ENCODE peak calls at places on chromosome 20, in six cellular contexts. A, I, D, T, H and E are unnamed samples.

GRCh38 chr20:1280421-1281102 is 14.5 kb downstream of the SNPH start:
- DNase-seq in H (peak), A (no peak), D (no peak), I (no peak), T (no peak), E (no peak)

GRCh38 chr20:57392512-57393271 is 1.5 kb downstream of the RBM38 start:
- DNase-seq in D (peak), H (no peak), I (no peak), A (peak), T (no peak), E (no peak)

GRCh38 chr20:62055106-62055861 is 10.4 kb downstream of the TAF4 start:
- DNase-seq in H (no peak), T (no peak), A (no peak), I (no peak), D (no peak), E (no peak)

GRCh38 chr20:32019156-32019510 is 8.9 kb downstream of the CCM2L start:
- DNase-seq in H (no peak), T (no peak), I (no peak), A (no peak), D (no peak), E (no peak)

GRCh38 chr20:48807586-48808381 is 20.0 kb downstream of the PREX1 start:
- DNase-seq in H (peak), A (no peak), T (no peak), D (no peak), I (peak), E (no peak)

GRCh38 chr20:61935926-61936700 is 129.6 kb downstream of the TAF4 start:
- DNase-seq in D (no peak), A (no peak), T (no peak), I (no peak), H (no peak), E (no peak)

GRCh38 chr20:667351-668034 is 8.1 kb downstream of the SCRT2 start:
- DNase-seq in H (peak), T (no peak), A (peak), I (peak), D (no peak), E (peak)

GRCh38 chr20:18403269-18403668 is 63.6 kb downstream of the DZANK1 start:
- DNase-seq in I (no peak), H (no peak), T (no peak), D (no peak), A (no peak), E (no peak)

GRCh38 chr20:25525857-25526256 is 59.5 kb downstream of the NINL start:
- DNase-seq in I (peak), A (no peak), D (peak), H (peak), T (peak), E (peak)

GRCh38 chr20:39825950-39826349 is 863.1 kb downstream of the MAFB start:
- DNase-seq in H (no peak), A (no peak), T (peak), I (peak), D (no peak), E (no peak)

GRCh38 chr20:14189794-14190402 is 147.5 kb downstream of the FLRT3 start:
- DNase-seq in D (no peak), T (peak), H (peak), A (peak), I (peak), E (peak)

GRCh38 chr20:10060223-10060622 is 25.4 kb downstream of the ANKEF1 start:
- DNase-seq in T (no peak), D (no peak), A (no peak), I (no peak), H (no peak), E (no peak)

GRCh38 chr20:49603209-49603627 is 35.3 kb upstream of the PTGIS start:
- DNase-seq in T (peak), A (no peak), D (no peak), I (peak), H (peak), E (no peak)

GRCh38 chr20:362271-363254 is 15.7 kb downstream of the NRSN2 start:
- DNase-seq in D (peak), H (peak), A (peak), T (peak), I (peak), E (peak)

GRCh38 chr20:25301357-25301920 is 53.6 kb downstream of the PYGB start:
- DNase-seq in H (no peak), A (no peak), D (no peak), T (no peak), I (no peak), E (peak)

GRCh38 chr20:47985092-47985850 is 200.0 kb upstream of the SULF2 start:
- DNase-seq in A (no peak), H (peak), T (peak), D (no peak), I (peak), E (peak)

GRCh38 chr20:42652261-42652660 is 537.4 kb downstream of the PTPRT start:
- DNase-seq in D (no peak), A (no peak), T (peak), H (no peak), I (no peak), E (no peak)

GRCh38 chr20:35257175-35257909 is 20.6 kb downstream of the MMP24OS start:
- DNase-seq in T (peak), H (no peak), D (no peak), I (no peak), A (no peak), E (peak)

GRCh38 chr20:49846206-49846807 is 33.7 kb downstream of the SLC9A8 start:
- DNase-seq in D (peak), T (peak), I (peak), H (peak), A (peak), E (peak)

GRCh38 chr20:44495257-44495656 is 19.6 kb downstream of the TTPAL start:
- DNase-seq in I (peak), H (peak), T (peak), A (no peak), D (no peak), E (peak)

GRCh38 chr20:41290804-41291389 is 26.6 kb downstream of the ZHX3 start:
- DNase-seq in T (no peak), D (no peak), A (no peak), H (no peak), I (no peak), E (no peak)

GRCh38 chr20:64238115-64238825 is 17.3 kb upstream of the PCMTD2 start:
- DNase-seq in A (no peak), I (no peak), H (no peak), D (no peak), T (no peak), E (no peak)

GRCh38 chr20:50508171-50508761 is 1.9 kb upstream of the PTPN1 start:
- DNase-seq in A (no peak), H (no peak), I (no peak), T (peak), D (no peak), E (no peak)

GRCh38 chr20:34129518-34130162 is 17.6 kb upstream of the EIF2S2 start:
- DNase-seq in D (peak), H (peak), I (peak), A (peak), T (peak), E (peak)

GRCh38 chr20:32326507-32326851 is 31.7 kb upstream of the ASXL1 start:
- DNase-seq in A (no peak), D (no peak), H (no peak), I (no peak), T (no peak), E (no peak)

GRCh38 chr20:52614036-52614863 is 357.9 kb upstream of the TSHZ2 start:
- DNase-seq in A (no peak), I (no peak), T (peak), D (no peak), H (no peak), E (no peak)

GRCh38 chr20:36745234-36745926 is 510 bp downstream of the NDRG3 start:
- DNase-seq in I (peak), T (no peak), A (peak), H (no peak), D (peak), E (peak)

GRCh38 chr20:4563534-4563933 is 158.2 kb upstream of the PRND start:
- DNase-seq in T (peak), D (peak), H (peak), A (no peak), I (peak), E (peak)

GRCh38 chr20:8693709-8694108 is 375.2 kb upstream of the PLCB4 start:
- DNase-seq in A (no peak), I (peak), T (peak), D (no peak), H (peak), E (peak)

GRCh38 chr20:59774204-59774641 is 159.2 kb downstream of the SYCP2 start:
- DNase-seq in H (no peak), A (no peak), D (no peak), T (no peak), I (no peak), E (no peak)

GRCh38 chr20:38157635-38158495 is 7.2 kb downstream of the TGM2 start:
- DNase-seq in H (peak), T (no peak), D (no peak), A (no peak), I (peak), E (no peak)

GRCh38 chr20:5675103-5676091 is 74.8 kb upstream of the SHLD1 start:
- DNase-seq in A (no peak), T (peak), D (no peak), H (peak), I (peak), E (no peak)

GRCh38 chr20:31806564-31807355 is 12.4 kb upstream of the MYLK2 start:
- DNase-seq in I (no peak), H (no peak), A (no peak), D (no peak), T (no peak), E (no peak)

GRCh38 chr20:58112017-58112781 is 116.3 kb downstream of the ANKRD60 start:
- DNase-seq in I (peak), H (peak), A (no peak), D (no peak), T (peak), E (peak)

GRCh38 chr20:33915726-33916331 is 77.9 kb upstream of the RALY start:
- DNase-seq in I (no peak), H (no peak), D (peak), A (peak), T (no peak), E (peak)

GRCh38 chr20:52192296-52193007 is 873 bp upstream of the ZFP64 start:
- DNase-seq in T (no peak), A (no peak), I (no peak), D (peak), H (no peak), E (peak)

DNA sequence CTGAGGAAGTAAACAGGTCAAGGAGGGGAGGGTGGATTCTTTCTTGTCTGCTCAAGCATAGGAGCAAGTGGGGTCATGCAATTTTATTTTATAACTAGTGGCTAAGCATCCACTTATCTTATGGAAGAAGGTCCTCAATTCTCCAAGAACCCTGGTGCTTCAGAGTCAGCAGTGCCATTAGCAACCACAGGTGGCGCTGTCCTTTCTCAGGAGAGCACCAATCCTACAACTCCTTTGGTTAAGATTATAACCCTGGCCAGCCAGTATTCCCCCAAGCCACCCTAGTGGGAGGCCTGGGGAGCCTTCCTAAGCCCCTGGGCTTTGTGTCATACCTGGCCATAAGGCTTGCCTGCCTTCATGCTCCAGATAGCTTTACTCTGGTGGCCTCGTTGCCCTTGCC is 60.7 kb downstream of the PCSK2 start:
- DNase-seq in I (no peak), A (no peak), D (no peak), T (no peak), H (no peak), E (no peak)
- TF ChIP-seq CTCF in I (no peak), A (no peak), D (no peak), T (peak), H (peak), E (peak)

GRCh38 chr20:63128956-63129355 is 87.0 kb downstream of the YTHDF1 start:
- DNase-seq in A (no peak), T (no peak), I (no peak), D (peak), H (no peak), E (no peak)
- TF ChIP-seq CTCF in A (no peak), T (no peak), I (no peak), D (no peak), H (no peak), E (no peak)

DNA sequence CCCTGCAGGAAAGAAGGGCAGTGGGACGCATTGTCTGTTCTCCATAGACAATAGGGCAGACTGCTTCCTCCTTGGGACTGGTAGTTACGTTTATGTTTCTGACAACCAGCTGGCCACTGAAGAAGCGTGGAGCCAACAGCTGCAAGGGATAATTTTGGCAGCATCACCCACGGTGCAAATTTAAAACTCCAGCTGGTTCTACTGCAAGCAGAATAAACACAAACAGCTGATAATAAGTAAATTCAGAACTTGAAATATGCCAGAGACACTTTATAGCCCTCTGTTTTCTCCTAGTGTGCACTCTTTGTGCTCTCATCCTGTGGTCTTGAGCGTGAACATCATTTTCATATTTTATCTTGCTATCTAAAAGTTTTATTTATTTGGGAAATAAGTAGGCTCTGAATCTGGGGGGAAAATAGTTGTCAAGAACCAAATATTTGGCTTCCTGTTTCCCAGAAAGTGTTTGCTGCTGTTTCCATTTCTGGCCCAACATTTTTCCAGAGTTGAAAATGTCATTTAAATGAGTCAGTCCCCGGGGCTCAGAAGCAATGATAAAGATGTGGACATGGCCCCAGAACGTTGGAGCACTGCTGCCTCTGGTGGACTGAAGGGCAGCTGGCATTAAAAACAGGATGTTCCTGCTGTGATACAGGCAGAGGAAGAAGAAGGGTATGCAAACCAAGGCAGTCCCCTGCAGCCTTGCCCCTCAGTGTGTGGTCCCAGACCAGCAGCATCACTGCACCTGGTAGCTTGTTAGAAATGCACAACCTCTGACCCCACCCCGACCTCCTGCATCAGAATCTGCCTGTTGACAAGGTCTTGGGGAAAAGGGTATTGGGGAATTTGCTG is 12.5 kb upstream of the THBD start:
- DNase-seq in T (peak), D (peak), I (peak), H (peak), A (no peak), E (peak)
- TF ChIP-seq CTCF in T (peak), D (peak), I (peak), H (peak), A (no peak), E (no peak)

GRCh38 chr20:2708073-2708415 is 15.5 kb downstream of the EBF4 start:
- DNase-seq in A (no peak), H (no peak), D (no peak), T (no peak), I (no peak), E (no peak)

GRCh38 chr20:2707353-2708072 is 14.9 kb downstream of the EBF4 start:
- DNase-seq in D (no peak), I (no peak), T (no peak), H (no peak), A (no peak), E (no peak)

GRCh38 chr20:2709205-2709981 is 16.8 kb downstream of the EBF4 start:
- DNase-seq in T (no peak), I (no peak), A (no peak), D (no peak), H (no peak), E (no peak)

GRCh38 chr20:2708665-2709064 is 16.1 kb downstream of the EBF4 start:
- DNase-seq in T (no peak), D (no peak), A (no peak), H (no peak), I (no peak), E (no peak)

GRCh38 chr20:2713285-2713684 is 20.7 kb downstream of the EBF4 start:
- DNase-seq in D (no peak), T (no peak), A (no peak), H (no peak), I (no peak), E (peak)
- TF ChIP-seq CTCF in D (no peak), T (peak), A (no peak), H (no peak), I (peak), E (peak)